ENCODE peak calls at places on chromosomes 11 and 22, in five cellular contexts. W is A549, M is ascending aorta, N is uterus, C is body of pancreas. J is an unnamed sample.

GRCh38 chr22:48301421-48301820 is 1526.3 kb downstream of the BRD1 start:
- DNase-seq in W (no peak), M (no peak), N (no peak), C (no peak), J (no peak)

GRCh38 chr11:57964660-57965059 is 59.0 kb upstream of the OR9Q1 start:
- DNase-seq in W (no peak), M (no peak), N (no peak), C (no peak), J (no peak)

GRCh38 chr11:47510231-47510630 is 42.7 kb downstream of the CELF1 start:
- DNase-seq in W (no peak), M (no peak), N (no peak), C (no peak), J (no peak)

GRCh38 chr11:93034031-93034430 is 64.6 kb downstream of the MTNR1B start:
- DNase-seq in W (no peak), M (no peak), N (no peak), C (no peak), J (no peak)

GRCh38 chr11:67368621-67369020 is 4.8 kb downstream of the CLCF1 start:
- DNase-seq in W (no peak), M (no peak), N (no peak), C (no peak), J (no peak)

GRCh38 chr11:371051-371450 is 1.8 kb downstream of the B4GALNT4 start:
- DNase-seq in W (no peak), M (no peak), N (no peak), C (no peak), J (no peak)

GRCh38 chr11:65316311-65316978 is 1.8 kb downstream of the CDC42EP2 start:
- DNase-seq in W (peak; percentile 29), M (peak; percentile 74), N (peak; percentile 74), C (no peak), J (no peak)

GRCh38 chr11:21944577-21944976 is 248.3 kb upstream of the ANO5 start:
- DNase-seq in W (no peak), M (no peak), N (no peak), C (no peak), J (no peak)

GRCh38 chr11:66768088-66768521 is 39.1 kb upstream of the SPTBN2 start:
- DNase-seq in W (peak; percentile 51), M (no peak), N (no peak), C (no peak), J (no peak)

GRCh38 chr11:80698646-80699045 is 1257.8 kb upstream of the TENM4 start:
- DNase-seq in W (no peak), M (no peak), N (no peak), C (no peak), J (no peak)

GRCh38 chr11:76807206-76807875 is 24.2 kb downstream of the TSKU start:
- DNase-seq in W (peak; percentile 89), M (peak; percentile 92), N (peak; percentile 82), C (peak; percentile 89), J (peak; percentile 53)

GRCh38 chr11:35014352-35014751 is 97.9 kb downstream of the PDHX start:
- DNase-seq in W (no peak), M (no peak), N (no peak), C (no peak), J (no peak)

GRCh38 chr22:44595841-44596341 is 97.9 kb upstream of the RTL6 start:
- DNase-seq in W (no peak), M (no peak), N (no peak), C (no peak), J (no peak)

GRCh38 chr22:46122511-46122971 is 27.8 kb upstream of the PPARA start:
- DNase-seq in W (no peak), M (no peak), N (peak; percentile 77), C (peak; percentile 79), J (peak; percentile 45)

GRCh38 chr22:16955678-16956210 is 52.3 kb downstream of the GAB4 start:
- DNase-seq in W (no peak), M (no peak), N (no peak), C (no peak), J (no peak)

GRCh38 chr11:124865902-124866851 is 945 bp downstream of the ROBO3 start:
- DNase-seq in W (no peak), M (no peak), N (no peak), C (peak; percentile 47), J (peak; percentile 36)

GRCh38 chr11:8699903-8700302 is 17.3 kb downstream of the RPL27A start:
- DNase-seq in W (no peak), M (no peak), N (no peak), C (peak; percentile 66), J (no peak)

GRCh38 chr11:86365566-86365965 is 9.1 kb upstream of the CCDC81 start:
- DNase-seq in W (no peak), M (no peak), N (no peak), C (no peak), J (no peak)

GRCh38 chr11:86358720-86359119 is 16.0 kb upstream of the CCDC81 start:
- DNase-seq in W (no peak), M (no peak), N (no peak), C (no peak), J (no peak)

GRCh38 chr11:86355256-86355655 is 19.4 kb upstream of the CCDC81 start:
- DNase-seq in W (no peak), M (no peak), N (no peak), C (no peak), J (no peak)

GRCh38 chr11:86363424-86363823 is 11.3 kb upstream of the CCDC81 start:
- DNase-seq in W (no peak), M (no peak), N (no peak), C (no peak), J (no peak)

GRCh38 chr11:86360775-86361395 is 13.8 kb upstream of the CCDC81 start:
- DNase-seq in W (peak; percentile 61), M (no peak), N (no peak), C (no peak), J (no peak)
- TF ChIP-seq CTCF in W (peak; percentile 76), M (no peak), N (no peak), C (no peak), J (no peak)

GRCh38 chr11:79097279-79097875 is 343.5 kb downstream of the TENM4 start:
- DNase-seq in W (no peak), M (no peak), N (no peak), C (no peak), J (no peak)
- H3K27ac ChIP-seq in W (no peak overlapping the region), M (peak overlapping the region; percentile 52), N (peak overlapping the region; percentile 16), C (no peak overlapping the region), J (no peak overlapping the region)

GRCh38 chr11:131217313-131218297 is 152.8 kb upstream of the NTM start:
- DNase-seq in W (peak; percentile 1), M (no peak), N (no peak), C (no peak), J (no peak)
- TF ChIP-seq CTCF in W (peak; percentile 9), M (no peak), N (no peak), C (no peak), J (no peak)

DNA sequence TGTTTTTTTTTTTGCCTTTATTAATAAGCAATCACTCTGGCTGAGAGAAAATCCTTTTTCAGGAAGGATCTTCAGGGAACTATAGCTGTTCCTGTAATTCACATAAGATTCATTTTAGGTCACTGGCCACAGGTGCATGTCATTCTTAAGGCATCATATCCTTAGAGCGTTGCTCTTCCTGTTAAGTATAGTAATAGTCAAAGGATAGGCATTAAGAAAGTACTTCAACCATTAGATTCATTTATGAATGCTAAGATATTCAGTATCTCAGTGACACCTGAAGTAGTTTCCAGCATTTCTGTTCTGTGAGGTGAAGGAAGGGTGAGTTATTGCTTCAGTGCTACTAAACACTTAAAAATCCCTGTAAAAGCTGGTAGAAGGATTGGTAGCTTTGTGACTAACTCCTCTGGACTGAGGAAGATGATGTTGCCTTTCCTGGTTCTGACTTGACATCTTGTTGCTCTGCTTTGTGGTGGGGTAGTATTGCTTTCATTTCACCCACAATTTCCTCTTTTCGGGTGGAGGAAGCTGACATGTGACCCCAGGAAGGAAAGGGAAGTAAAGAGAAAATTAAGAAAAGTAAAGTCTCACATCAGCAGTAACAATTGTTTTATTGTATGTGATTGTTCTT is 34.7 kb downstream of the RNF169 start:
- DNase-seq in W (peak; percentile 18), M (no peak), N (no peak), C (no peak), J (no peak)
- H3K27ac ChIP-seq in W (no peak overlapping the region), M (no peak overlapping the region), N (no peak overlapping the region), C (no peak overlapping the region), J (no peak overlapping the region)

DNA sequence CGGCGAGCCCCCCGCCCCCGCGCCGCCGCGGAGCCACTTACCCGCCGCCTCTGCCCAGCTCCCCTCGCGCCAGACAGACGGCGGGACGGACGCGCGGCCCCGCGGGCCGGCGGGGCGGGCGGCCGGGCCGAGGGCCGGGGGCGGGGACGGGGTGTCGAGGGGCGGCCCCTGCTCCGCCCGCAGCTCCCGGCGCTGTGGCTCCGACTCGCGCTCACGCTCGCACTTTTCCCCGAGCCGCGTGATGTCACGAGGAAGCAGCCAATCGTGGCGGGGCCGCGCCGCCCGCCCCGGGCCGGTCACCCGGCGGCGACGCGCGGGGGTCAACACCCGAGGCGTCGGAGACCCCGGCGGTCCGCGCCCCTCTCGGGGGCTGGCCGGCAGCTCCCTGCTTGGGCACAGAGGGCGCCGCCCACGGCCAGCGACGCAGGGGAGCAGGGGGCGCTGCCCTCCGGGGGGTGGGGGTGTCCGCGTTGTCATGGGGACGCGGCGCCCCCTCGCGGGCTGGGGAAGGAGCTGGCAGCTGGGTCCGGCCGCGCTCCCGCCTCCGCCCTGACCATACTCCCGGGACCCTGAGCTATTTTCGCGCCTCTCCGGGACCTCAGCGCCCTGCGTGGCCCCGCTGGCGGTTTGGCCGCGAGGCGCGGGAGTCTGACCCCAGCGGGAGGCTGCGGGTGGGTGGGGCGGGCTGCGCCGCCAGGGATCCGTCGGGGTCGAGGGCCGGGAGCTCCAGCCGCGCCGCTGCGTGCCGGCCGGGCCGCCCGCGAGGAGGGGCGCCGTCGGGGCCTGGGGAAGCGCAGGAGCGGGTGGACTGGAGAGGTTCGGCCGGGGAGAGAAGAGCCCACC is at the start of gene CHRM4:
- DNase-seq in W (peak; percentile 65), M (no peak), N (no peak), C (no peak), J (no peak)
- TF ChIP-seq CTCF in W (peak; percentile 74), M (no peak), N (no peak), C (peak; percentile 22), J (no peak)